ENCODE peak calls at places on chromosomes 12 and 14, in seven cellular contexts. V is ascending aorta, M is epithelial cell of esophagus, E is GM10248, N is body of pancreas, Q is endothelial cell, O is keratinocyte. G is an unnamed sample.

GRCh38 chr14:88063807-88064206 is 58.9 kb downstream of the GPR65 start:
- DNase-seq in O (no peak), E (no peak), N (no peak), M (no peak), V (no peak), Q (no peak), G (no peak)

GRCh38 chr12:94277426-94278000 is 129.1 kb downstream of the PLXNC1 start:
- DNase-seq in Q (no peak), V (no peak), M (no peak), E (no peak), O (no peak), N (no peak), G (no peak)

GRCh38 chr12:572532-572899 is 90.7 kb downstream of the NINJ2 start:
- DNase-seq in N (no peak), V (no peak), M (peak), Q (no peak), E (no peak), O (no peak), G (no peak)

GRCh38 chr12:3520168-3520567 is 29.2 kb downstream of the PRMT8 start:
- DNase-seq in M (no peak), N (peak), O (no peak), V (no peak), Q (no peak), E (no peak), G (no peak)

GRCh38 chr12:7282844-7283243 is 21.0 kb upstream of the ACSM4 start:
- DNase-seq in Q (no peak), V (no peak), O (no peak), N (no peak), E (peak), M (no peak), G (no peak)

GRCh38 chr14:35385042-35385839 is 19.3 kb downstream of the NFKBIA start:
- DNase-seq in O (no peak), E (no peak), V (peak), N (peak), Q (no peak), M (peak), G (no peak)

GRCh38 chr12:49529409-49529808 is 9.4 kb upstream of the KCNH3 start:
- DNase-seq in N (no peak), V (no peak), Q (no peak), M (no peak), O (no peak), E (peak), G (no peak)

GRCh38 chr12:64243809-64244208 is 21.7 kb upstream of the KICS2 start:
- DNase-seq in N (no peak), M (no peak), V (no peak), O (no peak), E (no peak), Q (no peak), G (no peak)

GRCh38 chr12:71536939-71537622 is 97.5 kb downstream of the LGR5 start:
- DNase-seq in M (no peak), O (no peak), N (no peak), E (no peak), V (no peak), Q (no peak), G (no peak)

GRCh38 chr12:64066052-64066451 is 156.0 kb downstream of the KICS2 start:
- DNase-seq in E (no peak), V (no peak), O (no peak), N (no peak), M (no peak), Q (no peak), G (no peak)

GRCh38 chr12:131390408-131391100 is 320.3 kb upstream of the SFSWAP start:
- DNase-seq in N (no peak), M (no peak), O (no peak), E (no peak), Q (peak), V (no peak), G (no peak)

GRCh38 chr12:92597118-92597517 is 105.7 kb upstream of the PLEKHG7 start:
- DNase-seq in M (peak), E (no peak), N (no peak), V (no peak), Q (no peak), O (no peak), G (no peak)

GRCh38 chr12:66002812-66003211 is 127.7 kb downstream of the LLPH start:
- DNase-seq in M (no peak), N (no peak), V (no peak), Q (no peak), O (no peak), E (no peak), G (no peak)

GRCh38 chr12:53208877-53209463 is 1.9 kb upstream of the ITGB7 start:
- DNase-seq in N (no peak), V (no peak), O (no peak), E (peak), Q (no peak), M (no peak), G (no peak)

GRCh38 chr14:50619569-50620141 is 48.5 kb downstream of the SAV1 start:
- DNase-seq in V (no peak), Q (no peak), M (peak), O (no peak), N (no peak), E (peak), G (no peak)

GRCh38 chr12:65765436-65765813 is 58.9 kb upstream of the HMGA2 start:
- DNase-seq in E (no peak), M (peak), N (no peak), O (peak), Q (no peak), V (no peak), G (no peak)

GRCh38 chr12:129258781-129259318 is 405.6 kb downstream of the GLT1D1 start:
- DNase-seq in Q (no peak), M (no peak), E (no peak), O (no peak), V (no peak), N (no peak), G (no peak)

GRCh38 chr14:38357557-38357956 is 101.7 kb upstream of the CLEC14A start:
- DNase-seq in V (no peak), M (no peak), Q (no peak), O (no peak), N (no peak), E (no peak), G (no peak)

GRCh38 chr12:52691076-52691764 is 11.0 kb upstream of the KRT1 start:
- DNase-seq in E (no peak), N (peak), V (no peak), Q (peak), O (no peak), M (no peak), G (no peak)

GRCh38 chr12:28987538-28988383 is 161.3 kb upstream of the FAR2 start:
- DNase-seq in Q (no peak), E (no peak), O (no peak), V (no peak), N (no peak), M (no peak), G (no peak)

GRCh38 chr12:106032141-106032925 is 106.4 kb downstream of the NUAK1 start:
- DNase-seq in M (peak), O (no peak), Q (no peak), V (no peak), N (no peak), E (no peak), G (no peak)

GRCh38 chr12:124835652-124836410 is 27.8 kb downstream of the SCARB1 start:
- DNase-seq in E (no peak), M (peak), N (no peak), Q (no peak), O (no peak), V (no peak), G (no peak)
- TF ChIP-seq CTCF in E (no peak), M (no peak), N (no peak), Q (no peak), O (no peak), V (no peak), G (no peak)

GRCh38 chr12:42556917-42557316 is 32.6 kb downstream of the PRICKLE1 start:
- DNase-seq in N (no peak), M (no peak), O (no peak), V (no peak), Q (no peak), E (no peak), G (no peak)
- TF ChIP-seq CTCF in N (no peak), M (no peak), O (no peak), V (no peak), Q (no peak), E (no peak), G (no peak)

GRCh38 chr14:36944307-36945010 is 227.9 kb downstream of the SLC25A21 start:
- DNase-seq in V (no peak), N (no peak), E (no peak), O (no peak), Q (no peak), M (peak), G (no peak)

GRCh38 chr14:36940476-36940875 is 231.9 kb downstream of the SLC25A21 start:
- DNase-seq in E (no peak), Q (no peak), M (no peak), O (no peak), N (no peak), V (no peak), G (no peak)

GRCh38 chr14:36939265-36939664 is 233.1 kb downstream of the SLC25A21 start:
- DNase-seq in V (no peak), Q (no peak), O (no peak), E (no peak), M (no peak), N (no peak), G (no peak)

GRCh38 chr14:36941783-36942521 is 230.5 kb downstream of the SLC25A21 start:
- DNase-seq in O (peak), Q (peak), E (peak), M (peak), N (peak), V (no peak), G (no peak)

GRCh38 chr14:36942522-36943245 is 229.7 kb downstream of the SLC25A21 start:
- DNase-seq in Q (no peak), N (no peak), O (no peak), E (no peak), V (no peak), M (peak), G (no peak)
- TF ChIP-seq CTCF in Q (peak), N (no peak), O (no peak), E (no peak), V (no peak), M (no peak), G (peak)

GRCh38 chr14:32206552-32206951 is 3.5 kb upstream of the RNU6-8 start:
- DNase-seq in N (no peak), O (no peak), M (no peak), Q (no peak), E (no peak), V (no peak), G (no peak)

GRCh38 chr14:32208490-32208889 is 5.4 kb upstream of the RNU6-8 start:
- DNase-seq in E (no peak), N (no peak), V (no peak), O (no peak), Q (no peak), M (no peak), G (no peak)

GRCh38 chr14:32209471-32209870 is 6.4 kb upstream of the RNU6-8 start:
- DNase-seq in E (no peak), M (no peak), O (no peak), Q (no peak), V (no peak), N (no peak), G (no peak)

GRCh38 chr14:32212833-32213232 is 9.8 kb upstream of the RNU6-8 start:
- DNase-seq in O (no peak), E (no peak), V (no peak), Q (no peak), N (no peak), M (no peak), G (no peak)

GRCh38 chr14:32211068-32211404 is 8.0 kb upstream of the RNU6-8 start:
- DNase-seq in V (no peak), N (no peak), Q (no peak), M (no peak), E (no peak), O (no peak), G (no peak)
- TF ChIP-seq CTCF in V (no peak), N (no peak), Q (no peak), M (no peak), E (no peak), O (no peak), G (no peak)

GRCh38 chr14:93536945-93537344 is 106.2 kb downstream of the UNC79 start:
- DNase-seq in M (peak), V (no peak), O (no peak), Q (peak), N (no peak), E (no peak), G (no peak)
- TF ChIP-seq CTCF in M (no peak), V (no peak), O (peak), Q (no peak), N (peak), E (peak), G (no peak)

DNA sequence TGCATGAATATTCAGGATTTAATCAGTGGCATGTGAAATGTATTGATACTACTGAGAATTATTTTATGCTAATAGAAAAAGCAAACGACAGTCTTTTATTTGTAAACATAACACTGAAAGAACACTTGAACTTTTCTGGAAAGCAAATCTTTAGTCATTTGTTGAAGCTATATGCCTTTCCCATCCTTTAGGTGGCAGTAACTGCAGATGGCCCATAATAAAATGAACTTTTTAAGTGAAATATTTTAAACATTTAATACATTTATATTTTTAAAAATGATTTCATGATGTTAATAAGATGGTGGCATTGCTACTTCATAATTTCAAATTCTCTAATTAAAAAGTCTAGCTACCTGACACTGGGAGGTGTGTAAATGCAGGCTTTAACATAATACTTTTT is 13.9 kb upstream of the KRR1 start:
- DNase-seq in V (no peak), Q (no peak), E (no peak), M (no peak), N (no peak), O (no peak), G (no peak)
- TF ChIP-seq CTCF in V (peak), Q (peak), E (no peak), M (no peak), N (no peak), O (no peak), G (no peak)

GRCh38 chr12:14846042-14846587 is 2.8 kb upstream of the ART4 start:
- DNase-seq in E (no peak), O (no peak), V (no peak), M (no peak), N (no peak), Q (no peak), G (no peak)
- TF ChIP-seq CTCF in E (no peak), O (no peak), V (no peak), M (no peak), N (no peak), Q (no peak), G (no peak)